ENCODE peak calls at places on chromosomes 16 and 17, in four cellular contexts. P, M, J and V are unnamed samples.

GRCh38 chr17:41101586-41102259 is at the start of gene KRTAP4-16:
- DNase-seq in P (no peak), M (no peak), J (no peak), V (no peak)

GRCh38 chr16:46768809-46769208 is 20.7 kb upstream of the MYLK3 start:
- DNase-seq in P (no peak), J (no peak), M (no peak), V (no peak)

GRCh38 chr16:77298638-77299360 is 99.6 kb downstream of the SYCE1L start:
- DNase-seq in P (no peak), M (peak; percentile 98), J (no peak), V (peak; percentile 87)

GRCh38 chr17:73719588-73720071 is 75.4 kb upstream of the SDK2 start:
- DNase-seq in J (no peak), P (no peak), M (no peak), V (no peak)

GRCh38 chr17:69485126-69485724 is 70.7 kb downstream of the MAP2K6 start:
- DNase-seq in M (no peak), J (no peak), P (no peak), V (no peak)

GRCh38 chr17:284676-285355 is 67.8 kb downstream of the RPH3AL start:
- DNase-seq in P (no peak), M (no peak), J (no peak), V (no peak)

GRCh38 chr17:8894189-8894611 is 26.7 kb upstream of the PIK3R6 start:
- DNase-seq in P (no peak), M (no peak), J (no peak), V (peak; percentile 25)

GRCh38 chr16:47358816-47359215 is 102.0 kb downstream of the ITFG1 start:
- DNase-seq in P (no peak), M (peak; percentile 29), J (no peak), V (no peak)

GRCh38 chr17:21677126-21677910 is 15.0 kb upstream of the KCNJ18 start:
- DNase-seq in J (no peak), P (peak; percentile 10), M (no peak), V (no peak)

GRCh38 chr16:3774156-3774767 is 56.9 kb upstream of the TRAP1 start:
- DNase-seq in P (no peak), J (no peak), M (peak; percentile 69), V (peak; percentile 63)

GRCh38 chr16:68995011-68995504 is 110.4 kb upstream of the HAS3 start:
- DNase-seq in J (no peak), M (peak; percentile 77), P (no peak), V (peak; percentile 38)

GRCh38 chr17:35786941-35787432 is 8.5 kb downstream of the MMP28 start:
- DNase-seq in M (peak; percentile 71), J (no peak), P (no peak), V (peak; percentile 12)

GRCh38 chr16:71537643-71538042 is 11.4 kb downstream of the CHST4 start:
- DNase-seq in P (peak; percentile 28), J (peak; percentile 26), M (peak; percentile 49), V (peak; percentile 65)

GRCh38 chr17:79303641-79304205 is 229.1 kb downstream of the ENGASE start:
- DNase-seq in P (no peak), M (no peak), J (no peak), V (no peak)

GRCh38 chr17:15398291-15398690 is 56.9 kb upstream of the TEKT3 start:
- DNase-seq in P (no peak), J (no peak), M (peak; percentile 84), V (peak; percentile 67)

GRCh38 chr17:51000835-51001638 is 119.6 kb downstream of the SPAG9 start:
- DNase-seq in J (no peak), M (peak; percentile 76), P (no peak), V (peak; percentile 52)

GRCh38 chr17:17493249-17493985 is 2.8 kb downstream of the RASD1 start:
- DNase-seq in P (no peak), J (no peak), M (no peak), V (no peak)

GRCh38 chr17:7932949-7933348 is 943 bp downstream of the CNTROB start:
- DNase-seq in J (no peak), P (peak; percentile 32), M (peak; percentile 84), V (peak; percentile 73)

GRCh38 chr17:50105811-50106210 is 10.7 kb downstream of the PDK2 start:
- DNase-seq in P (no peak), M (no peak), J (no peak), V (no peak)